ENCODE peak calls at places on chromosomes 5 and 9, in seven cellular contexts. F, R, W, M, A, Z and I are unnamed samples. For H3K9me3, the result is how much of the 10 kb centered on the place peaks cover.

GRCh38 chr5:10579537-10580521 is 16.0 kb downstream of the ANKRD33B start:
- DNase-seq in F (no peak), R (no peak), W (no peak), M (no peak), A (no peak), Z (no peak), I (no peak)

GRCh38 chr5:114358329-114358728 is 3.5 kb upstream of the KCNN2 start:
- DNase-seq in F (no peak), R (no peak), W (peak), M (no peak), A (no peak), Z (no peak), I (peak)

GRCh38 chr5:10854526-10855277 is 93.7 kb upstream of the DAP start:
- DNase-seq in F (no peak), R (no peak), W (no peak), M (peak), A (peak), Z (no peak), I (no peak)

GRCh38 chr5:54753034-54753433 is 232.4 kb downstream of the ESM1 start:
- DNase-seq in F (no peak), R (peak), W (peak), M (no peak), A (peak), Z (no peak), I (peak)

GRCh38 chr5:72015103-72015548 is 92.1 kb upstream of the MAP1B start:
- DNase-seq in F (no peak), R (peak), W (peak), M (peak), A (peak), Z (peak), I (no peak)

GRCh38 chr9:81431662-81432061 is 257.7 kb downstream of the TLE1 start:
- DNase-seq in F (no peak), R (peak), W (peak), M (no peak), A (peak), Z (no peak), I (peak)

GRCh38 chr9:108083160-108083559 is 593.6 kb upstream of the KLF4 start:
- DNase-seq in F (no peak), R (no peak), W (no peak), M (no peak), A (no peak), Z (no peak), I (no peak)

GRCh38 chr9:77588319-77588937 is 59.7 kb downstream of the GNA14 start:
- DNase-seq in F (no peak), R (peak), W (peak), M (peak), A (peak), Z (peak), I (peak)

GRCh38 chr9:113868501-113868900 is 7.6 kb upstream of the ZNF618 start:
- DNase-seq in F (no peak), R (peak), W (no peak), M (no peak), A (no peak), Z (no peak), I (peak)

GRCh38 chr5:150443242-150444075 is 6.1 kb downstream of the RPS14 start:
- DNase-seq in F (no peak), R (no peak), W (no peak), M (no peak), A (no peak), Z (no peak), I (no peak)

GRCh38 chr9:127921592-127922120 is 4.8 kb upstream of the ST6GALNAC4 start:
- DNase-seq in F (peak), R (no peak), W (no peak), M (no peak), A (peak), Z (no peak), I (peak)

GRCh38 chr5:89441965-89442364 is 559.0 kb upstream of the MEF2C start:
- DNase-seq in F (no peak), R (no peak), W (no peak), M (no peak), A (no peak), Z (no peak), I (no peak)

GRCh38 chr9:132694144-132694543 is 23.9 kb downstream of the GTF3C4 start:
- DNase-seq in F (peak), R (peak), W (peak), M (peak), A (peak), Z (no peak), I (no peak)

GRCh38 chr9:121972501-121972981 is 120.6 kb downstream of the TTLL11 start:
- DNase-seq in F (no peak), R (peak), W (peak), M (peak), A (peak), Z (no peak), I (peak)

GRCh38 chr5:122942164-122942914 is 94.2 kb downstream of the PPIC start:
- DNase-seq in F (no peak), R (peak), W (peak), M (peak), A (no peak), Z (no peak), I (peak)

GRCh38 chr9:71819115-71819739 is 50.9 kb upstream of the CEMIP2 start:
- DNase-seq in F (no peak), R (peak), W (peak), M (no peak), A (peak), Z (no peak), I (peak)

GRCh38 chr9:73180373-73180772 is 28.7 kb downstream of the ANXA1 start:
- DNase-seq in F (no peak), R (peak), W (peak), M (no peak), A (peak), Z (no peak), I (peak)

GRCh38 chr9:20526500-20527319 is 95.6 kb downstream of the MLLT3 start:
- DNase-seq in F (no peak), R (peak), W (peak), M (no peak), A (peak), Z (no peak), I (peak)

GRCh38 chr9:35103660-35104191 is 795 bp upstream of the STOML2 start:
- DNase-seq in F (no peak), R (no peak), W (no peak), M (no peak), A (peak), Z (no peak), I (no peak)

GRCh38 chr5:35194636-35195471 is 35.4 kb downstream of the PRLR start:
- DNase-seq in F (no peak), R (no peak), W (no peak), M (no peak), A (no peak), Z (no peak), I (no peak)
- H3K9ac ChIP-seq in F (no peak), R (no peak), W (no peak), M (no peak), A (no peak), Z (no peak), I (no peak)

GRCh38 chr9:131516930-131517329 is 14.1 kb downstream of the UCK1 start:
- DNase-seq in F (no peak), R (no peak), W (no peak), M (no peak), A (no peak), Z (no peak), I (no peak)
- H3K9me3 ChIP-seq in F (under half), R (under half), W (under half), M (under half), A (under half), Z (under half), I (under half)

GRCh38 chr5:65192326-65192725 is 289.4 kb downstream of the ADAMTS6 start:
- DNase-seq in F (no peak), R (peak), W (peak), M (no peak), A (no peak), Z (no peak), I (no peak)
- H3K9ac ChIP-seq in F (no peak), R (no peak), W (no peak), M (no peak), A (peak), Z (no peak), I (no peak)

GRCh38 chr5:131611064-131611381 is 24.0 kb downstream of the RAPGEF6 start:
- DNase-seq in F (no peak), R (no peak), W (no peak), M (no peak), A (no peak), Z (no peak), I (no peak)

GRCh38 chr5:131613423-131613822 is 21.6 kb downstream of the RAPGEF6 start:
- DNase-seq in F (no peak), R (no peak), W (no peak), M (no peak), A (no peak), Z (no peak), I (no peak)

GRCh38 chr5:131617140-131617822 is 17.7 kb downstream of the RAPGEF6 start:
- DNase-seq in F (no peak), R (no peak), W (no peak), M (no peak), A (no peak), Z (no peak), I (no peak)

GRCh38 chr5:131619102-131619501 is 15.9 kb downstream of the RAPGEF6 start:
- DNase-seq in F (no peak), R (no peak), W (no peak), M (no peak), A (no peak), Z (no peak), I (no peak)

DNA sequence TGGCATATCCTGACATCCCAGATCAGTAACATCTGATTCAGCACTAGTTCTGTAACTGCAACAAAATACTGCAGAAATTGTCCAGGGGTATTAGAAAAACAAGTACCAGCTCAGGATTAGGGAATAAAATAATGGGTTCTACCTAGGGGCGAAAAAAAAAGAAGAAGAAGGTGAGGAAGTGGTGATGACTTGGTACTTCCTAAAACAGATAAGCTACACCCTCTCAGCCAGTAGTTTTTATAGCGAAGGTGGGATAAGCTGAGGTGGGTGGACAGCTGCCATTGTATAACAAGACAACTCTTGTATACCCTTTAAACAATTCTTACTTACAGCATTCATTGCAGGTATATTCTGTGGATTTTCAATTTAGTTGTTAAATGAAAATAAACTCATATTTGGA is 19.1 kb downstream of the RAPGEF6 start:
- DNase-seq in F (no peak), R (no peak), W (no peak), M (no peak), A (no peak), Z (no peak), I (no peak)
- H3K9me3 ChIP-seq in F (under half), R (under half), W (under half), M (under half), A (under half), Z (under half), I (under half)

DNA sequence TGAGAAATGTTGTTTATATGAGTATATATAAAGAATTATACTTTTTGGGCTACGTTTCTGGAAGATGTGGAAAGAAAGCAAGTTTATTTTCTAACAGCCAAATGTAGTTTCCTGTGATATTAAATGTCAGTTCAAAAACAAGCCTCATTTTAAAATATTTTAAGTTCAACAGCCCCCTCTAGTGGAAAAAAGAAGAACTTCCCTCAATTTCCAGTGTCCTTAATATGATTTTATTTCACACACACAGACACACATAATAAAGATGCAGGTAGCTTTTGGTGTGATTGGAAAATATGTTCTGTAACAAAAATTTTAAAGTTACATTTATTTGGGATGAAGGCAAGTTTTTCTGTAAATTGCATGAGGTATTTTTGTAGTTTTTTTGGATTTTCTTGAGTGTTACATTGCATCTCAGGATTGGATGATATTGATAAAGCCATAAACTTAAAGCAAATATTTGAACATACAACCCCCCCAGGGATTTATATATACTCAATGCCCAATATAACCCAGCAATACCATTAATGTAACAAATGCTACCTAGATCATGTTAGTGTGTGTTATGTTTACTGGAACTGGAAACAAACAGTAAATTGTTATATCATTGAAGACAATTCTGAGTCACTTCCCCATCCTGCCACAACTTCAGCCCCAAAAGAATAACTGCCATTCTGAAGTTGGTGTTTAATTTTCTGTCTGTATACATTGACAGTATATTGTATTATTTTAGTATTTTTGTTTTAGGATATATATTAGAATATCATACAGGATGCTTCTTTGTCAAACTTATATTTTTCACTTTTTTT is 54.0 kb downstream of the CCDC171 start:
- DNase-seq in F (no peak), R (peak), W (peak), M (peak), A (peak), Z (no peak), I (peak)
- H3K9ac ChIP-seq in F (no peak), R (no peak), W (no peak), M (no peak), A (no peak), Z (no peak), I (no peak)

DNA sequence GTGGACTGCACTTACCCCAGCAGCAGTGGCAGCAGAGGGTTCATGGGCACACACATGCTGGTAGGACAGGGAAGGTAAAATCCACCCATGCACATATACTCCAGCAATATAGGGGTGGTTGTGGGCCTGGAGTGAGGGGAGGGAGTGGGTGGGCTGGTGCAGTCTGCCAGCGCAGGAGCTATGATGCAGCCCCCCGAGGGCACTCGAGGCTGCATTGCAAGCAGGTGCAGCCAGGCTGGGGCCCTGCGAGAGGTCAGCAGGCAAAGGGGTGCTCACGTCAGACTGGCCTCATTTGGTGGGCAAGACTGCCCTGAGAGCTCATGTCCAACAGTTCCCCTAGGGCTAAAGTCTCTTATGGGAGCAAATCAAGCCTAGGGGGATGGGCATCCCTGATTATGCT is 32.4 kb upstream of the PCDHA1 start:
- DNase-seq in F (no peak), R (no peak), W (no peak), M (no peak), A (no peak), Z (no peak), I (no peak)
- H3K9me3 ChIP-seq in F (under half), R (under half), W (under half), M (under half), A (under half), Z (under half), I (half or more)

GRCh38 chr9:136239135-136239962 is 6.3 kb downstream of the QSOX2 start:
- DNase-seq in F (no peak), R (no peak), W (no peak), M (no peak), A (no peak), Z (no peak), I (no peak)

GRCh38 chr9:136237486-136238341 is 7.9 kb downstream of the QSOX2 start:
- DNase-seq in F (no peak), R (no peak), W (no peak), M (no peak), A (no peak), Z (no peak), I (no peak)

GRCh38 chr9:136239963-136240330 is 5.7 kb downstream of the QSOX2 start:
- DNase-seq in F (no peak), R (no peak), W (no peak), M (no peak), A (no peak), Z (no peak), I (no peak)

GRCh38 chr9:136235709-136236455 is 9.7 kb downstream of the QSOX2 start:
- DNase-seq in F (no peak), R (no peak), W (no peak), M (no peak), A (no peak), Z (no peak), I (no peak)

GRCh38 chr9:136238342-136238732 is 7.3 kb downstream of the QSOX2 start:
- DNase-seq in F (no peak), R (no peak), W (no peak), M (no peak), A (no peak), Z (no peak), I (no peak)
- H3K9ac ChIP-seq in F (no peak), R (no peak), W (no peak), M (no peak), A (no peak), Z (no peak), I (no peak)